ENCODE peak calls at places on chromosomes 1 and 21, in nine cellular contexts. One of them, this sample, is unnamed.

GRCh38 chr1:45884700-45885099 is 81.3 kb downstream of the MAST2 start:
- DNase-seq in WTC11: no peak
- DNase-seq in fibroblast of lung: peak; percentile 40
- DNase-seq in fibroblast of pulmonary artery: peak; percentile 12
- DNase-seq in right atrium auricular region: no peak
- DNase-seq in GM23338: no peak
- DNase-seq in body of pancreas: no peak
- DNase-seq in kidney: no peak
- DNase-seq in choroid plexus epithelial cell: peak; percentile 30
- DNase-seq in this sample: no peak

GRCh38 chr1:157770442-157771043 is 6.4 kb downstream of the FCRL2 start:
- DNase-seq in right atrium auricular region: no peak
- DNase-seq in choroid plexus epithelial cell: no peak
- DNase-seq in body of pancreas: no peak
- DNase-seq in fibroblast of pulmonary artery: no peak
- DNase-seq in WTC11: peak; percentile 53
- DNase-seq in kidney: no peak
- DNase-seq in GM23338: peak; percentile 80
- DNase-seq in fibroblast of lung: no peak
- DNase-seq in this sample: no peak

GRCh38 chr1:222109836-222110235 is 367.9 kb upstream of the DUSP10 start:
- DNase-seq in fibroblast of lung: no peak
- DNase-seq in right atrium auricular region: no peak
- DNase-seq in choroid plexus epithelial cell: no peak
- DNase-seq in fibroblast of pulmonary artery: peak; percentile 6
- DNase-seq in kidney: no peak
- DNase-seq in WTC11: no peak
- DNase-seq in GM23338: no peak
- DNase-seq in body of pancreas: no peak
- DNase-seq in this sample: no peak

GRCh38 chr1:226572325-226572726 is 23.8 kb downstream of the STUM start:
- DNase-seq in body of pancreas: no peak
- DNase-seq in choroid plexus epithelial cell: no peak
- DNase-seq in GM23338: no peak
- DNase-seq in fibroblast of lung: no peak
- DNase-seq in kidney: no peak
- DNase-seq in WTC11: no peak
- DNase-seq in fibroblast of pulmonary artery: no peak
- DNase-seq in right atrium auricular region: no peak
- DNase-seq in this sample: no peak

GRCh38 chr1:59006932-59007331 is 223.1 kb upstream of the JUN start:
- DNase-seq in kidney: no peak
- DNase-seq in right atrium auricular region: no peak
- DNase-seq in WTC11: no peak
- DNase-seq in body of pancreas: no peak
- DNase-seq in choroid plexus epithelial cell: no peak
- DNase-seq in GM23338: no peak
- DNase-seq in fibroblast of pulmonary artery: no peak
- DNase-seq in fibroblast of lung: no peak
- DNase-seq in this sample: no peak

GRCh38 chr1:112714313-112715263 is 544 bp downstream of the PPM1J start:
- DNase-seq in fibroblast of lung: no peak
- DNase-seq in WTC11: no peak
- DNase-seq in right atrium auricular region: no peak
- DNase-seq in GM23338: peak; percentile 74
- DNase-seq in choroid plexus epithelial cell: no peak
- DNase-seq in kidney: peak; percentile 87
- DNase-seq in fibroblast of pulmonary artery: no peak
- DNase-seq in body of pancreas: peak; percentile 28
- DNase-seq in this sample: no peak

GRCh38 chr1:101587749-101588148 is 350.9 kb downstream of the S1PR1 start:
- DNase-seq in body of pancreas: peak; percentile 52
- DNase-seq in choroid plexus epithelial cell: peak; percentile 37
- DNase-seq in WTC11: no peak
- DNase-seq in kidney: peak; percentile 81
- DNase-seq in fibroblast of pulmonary artery: peak; percentile 58
- DNase-seq in right atrium auricular region: peak; percentile 58
- DNase-seq in GM23338: no peak
- DNase-seq in fibroblast of lung: peak; percentile 66
- DNase-seq in this sample: no peak

GRCh38 chr21:23021481-23021880 is 2023.3 kb downstream of the NCAM2 start:
- DNase-seq in right atrium auricular region: no peak
- DNase-seq in fibroblast of pulmonary artery: no peak
- DNase-seq in GM23338: no peak
- DNase-seq in choroid plexus epithelial cell: no peak
- DNase-seq in WTC11: no peak
- DNase-seq in fibroblast of lung: no peak
- DNase-seq in kidney: peak; percentile 55
- DNase-seq in body of pancreas: no peak
- DNase-seq in this sample: no peak

GRCh38 chr1:216306830-216307229 is 116.4 kb downstream of the USH2A start:
- DNase-seq in right atrium auricular region: no peak
- DNase-seq in body of pancreas: no peak
- DNase-seq in GM23338: peak; percentile 25
- DNase-seq in kidney: no peak
- DNase-seq in choroid plexus epithelial cell: peak; percentile 15
- DNase-seq in fibroblast of pulmonary artery: no peak
- DNase-seq in WTC11: no peak
- DNase-seq in fibroblast of lung: no peak
- DNase-seq in this sample: no peak

GRCh38 chr1:216314369-216315095 is 108.7 kb downstream of the USH2A start:
- DNase-seq in fibroblast of pulmonary artery: peak; percentile 28
- DNase-seq in choroid plexus epithelial cell: peak; percentile 55
- DNase-seq in kidney: no peak
- DNase-seq in WTC11: no peak
- DNase-seq in GM23338: no peak
- DNase-seq in right atrium auricular region: no peak
- DNase-seq in fibroblast of lung: peak; percentile 16
- DNase-seq in body of pancreas: peak; percentile 27
- DNase-seq in this sample: no peak

DNA sequence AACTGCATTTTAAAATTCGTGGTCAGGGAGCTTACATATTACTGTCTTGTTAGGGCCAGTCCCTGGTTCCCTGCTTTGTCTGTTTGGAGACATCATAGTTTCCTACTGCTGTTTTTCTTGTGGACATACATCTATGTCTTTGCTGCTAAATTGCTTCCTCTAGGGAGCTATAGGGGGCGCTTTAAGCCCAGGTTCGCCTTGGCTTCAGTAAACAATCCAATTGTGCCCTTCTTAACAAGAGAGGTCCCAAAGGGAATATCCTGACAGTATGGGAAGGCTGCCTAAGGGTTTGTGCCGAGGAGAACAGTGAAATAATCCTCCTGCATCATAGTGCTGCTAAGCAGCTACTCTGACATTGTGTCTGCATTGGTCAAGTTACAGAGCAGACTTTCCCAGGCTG is 112.5 kb downstream of the USH2A start:
- DNase-seq in kidney: no peak
- DNase-seq in GM23338: peak; percentile 90
- DNase-seq in right atrium auricular region: no peak
- DNase-seq in fibroblast of lung: peak; percentile 28
- DNase-seq in WTC11: peak; percentile 70
- DNase-seq in body of pancreas: peak; percentile 41
- DNase-seq in choroid plexus epithelial cell: peak; percentile 86
- DNase-seq in fibroblast of pulmonary artery: peak; percentile 65
- DNase-seq in this sample: peak; percentile 25
- TF ChIP-seq CTCF in kidney: no peak
- TF ChIP-seq CTCF in GM23338: peak; percentile 96
- TF ChIP-seq CTCF in right atrium auricular region: peak; percentile 45
- TF ChIP-seq CTCF in fibroblast of lung: peak; percentile 75
- TF ChIP-seq CTCF in WTC11: peak; percentile 66
- TF ChIP-seq CTCF in body of pancreas: peak; percentile 29
- TF ChIP-seq CTCF in choroid plexus epithelial cell: peak; percentile 96
- TF ChIP-seq CTCF in fibroblast of pulmonary artery: peak; percentile 67
- TF ChIP-seq CTCF in this sample: peak; percentile 51

DNA sequence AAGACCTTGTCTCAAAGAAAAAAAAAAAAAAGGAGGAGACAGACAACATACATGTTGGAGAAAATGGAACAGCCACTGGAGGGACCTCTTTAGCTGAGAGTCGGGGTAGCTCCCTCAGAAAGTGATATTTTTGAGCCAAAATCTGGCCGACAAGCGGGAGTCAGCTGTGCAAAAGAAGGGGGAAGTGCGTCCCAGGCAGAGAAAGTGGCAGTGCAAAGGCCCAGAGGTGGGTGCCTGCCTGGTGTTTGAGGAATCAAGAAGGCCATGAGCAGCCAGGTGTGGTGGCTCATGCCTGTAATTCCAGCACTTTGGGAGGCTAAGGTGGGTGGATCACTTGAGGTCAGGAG is 6.1 kb upstream of the CROCC start:
- DNase-seq in GM23338: peak; percentile 65
- DNase-seq in fibroblast of lung: no peak
- DNase-seq in right atrium auricular region: no peak
- DNase-seq in kidney: peak; percentile 75
- DNase-seq in WTC11: no peak
- DNase-seq in body of pancreas: no peak
- DNase-seq in fibroblast of pulmonary artery: peak; percentile 22
- DNase-seq in choroid plexus epithelial cell: peak; percentile 72
- DNase-seq in this sample: no peak
- TF ChIP-seq CTCF in GM23338: peak; percentile 28
- TF ChIP-seq CTCF in fibroblast of lung: peak; percentile 3
- TF ChIP-seq CTCF in right atrium auricular region: no peak
- TF ChIP-seq CTCF in kidney: no peak
- TF ChIP-seq CTCF in WTC11: no peak
- TF ChIP-seq CTCF in body of pancreas: no peak
- TF ChIP-seq CTCF in fibroblast of pulmonary artery: peak; percentile 8
- TF ChIP-seq CTCF in choroid plexus epithelial cell: peak; percentile 63
- TF ChIP-seq CTCF in this sample: no peak

GRCh38 chr1:155305881-155306391 is 2.7 kb upstream of the FDPS start:
- DNase-seq in body of pancreas: no peak
- DNase-seq in WTC11: no peak
- DNase-seq in GM23338: no peak
- DNase-seq in right atrium auricular region: no peak
- DNase-seq in fibroblast of pulmonary artery: peak; percentile 23
- DNase-seq in fibroblast of lung: peak; percentile 65
- DNase-seq in kidney: no peak
- DNase-seq in choroid plexus epithelial cell: no peak
- DNase-seq in this sample: no peak

GRCh38 chr1:155304558-155305063 is 3.4 kb upstream of the PKLR start:
- DNase-seq in choroid plexus epithelial cell: no peak
- DNase-seq in GM23338: no peak
- DNase-seq in WTC11: no peak
- DNase-seq in fibroblast of pulmonary artery: no peak
- DNase-seq in fibroblast of lung: no peak
- DNase-seq in kidney: no peak
- DNase-seq in right atrium auricular region: no peak
- DNase-seq in body of pancreas: no peak
- DNase-seq in this sample: no peak

GRCh38 chr1:155307247-155307740 is 1.4 kb upstream of the FDPS start:
- DNase-seq in body of pancreas: no peak
- DNase-seq in WTC11: no peak
- DNase-seq in fibroblast of pulmonary artery: peak; percentile 63
- DNase-seq in fibroblast of lung: peak; percentile 38
- DNase-seq in choroid plexus epithelial cell: peak; percentile 59
- DNase-seq in right atrium auricular region: no peak
- DNase-seq in GM23338: peak; percentile 85
- DNase-seq in kidney: no peak
- DNase-seq in this sample: peak; percentile 28

GRCh38 chr1:155309423-155310021 is 856 bp downstream of the FDPS start:
- DNase-seq in right atrium auricular region: no peak
- DNase-seq in body of pancreas: peak; percentile 73
- DNase-seq in choroid plexus epithelial cell: no peak
- DNase-seq in GM23338: no peak
- DNase-seq in WTC11: no peak
- DNase-seq in fibroblast of pulmonary artery: no peak
- DNase-seq in fibroblast of lung: no peak
- DNase-seq in kidney: peak; percentile 87
- DNase-seq in this sample: no peak

GRCh38 chr1:155308493-155309422 is at the start of gene FDPS:
- DNase-seq in choroid plexus epithelial cell: peak; percentile 100
- DNase-seq in fibroblast of lung: peak; percentile 99
- DNase-seq in WTC11: peak; percentile 97
- DNase-seq in GM23338: peak; percentile 99
- DNase-seq in kidney: peak; percentile 100
- DNase-seq in right atrium auricular region: peak; percentile 100
- DNase-seq in body of pancreas: peak; percentile 99
- DNase-seq in fibroblast of pulmonary artery: peak; percentile 99
- DNase-seq in this sample: peak; percentile 96
- TF ChIP-seq CTCF in choroid plexus epithelial cell: no peak
- TF ChIP-seq CTCF in fibroblast of lung: no peak
- TF ChIP-seq CTCF in WTC11: no peak
- TF ChIP-seq CTCF in GM23338: no peak
- TF ChIP-seq CTCF in kidney: no peak
- TF ChIP-seq CTCF in right atrium auricular region: no peak
- TF ChIP-seq CTCF in body of pancreas: peak; percentile 42
- TF ChIP-seq CTCF in fibroblast of pulmonary artery: no peak
- TF ChIP-seq CTCF in this sample: no peak

GRCh38 chr21:45291613-45292398 is 4.1 kb upstream of the POFUT2 start:
- DNase-seq in WTC11: no peak
- DNase-seq in fibroblast of lung: no peak
- DNase-seq in fibroblast of pulmonary artery: no peak
- DNase-seq in body of pancreas: no peak
- DNase-seq in kidney: peak; percentile 83
- DNase-seq in GM23338: no peak
- DNase-seq in choroid plexus epithelial cell: no peak
- DNase-seq in right atrium auricular region: peak; percentile 61
- DNase-seq in this sample: no peak

GRCh38 chr21:45289134-45289533 is 1.4 kb upstream of the POFUT2 start:
- DNase-seq in GM23338: no peak
- DNase-seq in body of pancreas: no peak
- DNase-seq in choroid plexus epithelial cell: no peak
- DNase-seq in fibroblast of lung: no peak
- DNase-seq in fibroblast of pulmonary artery: no peak
- DNase-seq in WTC11: no peak
- DNase-seq in kidney: no peak
- DNase-seq in right atrium auricular region: peak; percentile 49
- DNase-seq in this sample: no peak

GRCh38 chr21:45288441-45288841 is 746 bp upstream of the POFUT2 start:
- DNase-seq in kidney: peak; percentile 82
- DNase-seq in fibroblast of pulmonary artery: no peak
- DNase-seq in GM23338: peak; percentile 46
- DNase-seq in choroid plexus epithelial cell: no peak
- DNase-seq in body of pancreas: no peak
- DNase-seq in fibroblast of lung: no peak
- DNase-seq in right atrium auricular region: peak; percentile 56
- DNase-seq in WTC11: no peak
- DNase-seq in this sample: no peak

GRCh38 chr21:45290948-45291612 is 3.4 kb upstream of the POFUT2 start:
- DNase-seq in choroid plexus epithelial cell: peak; percentile 49
- DNase-seq in fibroblast of pulmonary artery: peak; percentile 84
- DNase-seq in WTC11: no peak
- DNase-seq in kidney: no peak
- DNase-seq in fibroblast of lung: peak; percentile 72
- DNase-seq in body of pancreas: no peak
- DNase-seq in right atrium auricular region: peak; percentile 75
- DNase-seq in GM23338: no peak
- DNase-seq in this sample: no peak

DNA sequence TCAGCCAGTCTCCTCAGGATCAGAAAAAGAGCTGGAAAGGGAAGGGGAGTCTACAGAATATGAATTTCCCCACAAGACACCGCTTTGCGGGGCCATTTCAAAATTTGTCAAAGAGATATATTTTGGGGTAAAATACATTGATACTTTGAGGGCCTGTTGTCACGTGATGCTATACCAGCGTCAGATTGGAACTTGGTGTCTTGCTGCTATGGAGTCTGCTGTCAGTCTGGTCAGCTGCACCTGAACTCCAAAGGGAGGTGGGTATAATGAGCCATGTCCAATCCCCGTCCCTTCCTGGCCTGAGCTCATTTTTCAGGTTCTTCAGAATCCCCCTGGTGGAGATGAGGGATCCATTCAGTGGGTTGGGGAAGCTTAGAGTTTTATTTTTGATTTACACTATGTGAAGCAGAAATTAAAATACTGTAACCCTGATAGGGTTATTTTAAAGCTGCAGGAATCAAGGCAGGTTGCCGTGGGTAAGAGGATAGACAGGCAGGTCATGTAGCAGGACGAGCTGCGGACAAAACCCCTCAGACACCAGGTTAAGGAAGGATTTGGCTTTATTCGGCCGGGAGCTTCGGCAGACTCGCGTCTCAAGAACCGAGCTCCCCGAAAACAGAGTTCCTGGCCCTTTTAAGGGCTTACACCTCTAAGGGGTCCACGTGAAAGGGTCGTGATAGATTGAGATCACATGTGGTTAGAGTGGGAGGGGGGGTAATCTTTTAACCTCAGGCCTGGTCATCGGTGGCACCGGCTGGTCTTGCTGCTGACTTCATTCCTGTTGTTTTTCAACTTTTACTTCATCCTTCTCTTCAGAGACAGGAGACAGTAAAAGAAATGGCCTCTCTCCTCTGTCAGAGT is 2.2 kb upstream of the POFUT2 start:
- DNase-seq in right atrium auricular region: peak; percentile 50
- DNase-seq in WTC11: no peak
- DNase-seq in kidney: no peak
- DNase-seq in fibroblast of lung: peak; percentile 20
- DNase-seq in choroid plexus epithelial cell: peak; percentile 66
- DNase-seq in GM23338: peak; percentile 47
- DNase-seq in fibroblast of pulmonary artery: peak; percentile 50
- DNase-seq in body of pancreas: no peak
- DNase-seq in this sample: no peak
- TF ChIP-seq CTCF in right atrium auricular region: no peak
- TF ChIP-seq CTCF in WTC11: no peak
- TF ChIP-seq CTCF in kidney: no peak
- TF ChIP-seq CTCF in fibroblast of lung: peak; percentile 38
- TF ChIP-seq CTCF in choroid plexus epithelial cell: peak; percentile 68
- TF ChIP-seq CTCF in GM23338: peak; percentile 32
- TF ChIP-seq CTCF in fibroblast of pulmonary artery: peak; percentile 40
- TF ChIP-seq CTCF in body of pancreas: no peak
- TF ChIP-seq CTCF in this sample: peak; percentile 15